ENCODE peak calls at places on chromosomes 4 and X, in seven cellular contexts. One of them, this sample, is unnamed.

GRCh38 chr4:158169931-158170690 is 2.7 kb downstream of the GASK1B start:
- DNase-seq in suprapubic skin: no peak
- DNase-seq in upper lobe of left lung: no peak
- DNase-seq in esophagus squamous epithelium: no peak
- DNase-seq in Peyer's patch: no peak
- DNase-seq in tibial nerve: no peak
- DNase-seq in IMR-90: peak; percentile 21
- DNase-seq in this sample: no peak

GRCh38 chrX:134836497-134836968 is 154.3 kb upstream of the SMIM10 start:
- DNase-seq in suprapubic skin: no peak
- DNase-seq in upper lobe of left lung: no peak
- DNase-seq in esophagus squamous epithelium: no peak
- DNase-seq in Peyer's patch: no peak
- DNase-seq in tibial nerve: no peak
- DNase-seq in IMR-90: peak; percentile 45
- DNase-seq in this sample: no peak

GRCh38 chr4:106056914-106057313 is 161.6 kb downstream of the NPNT start:
- DNase-seq in suprapubic skin: no peak
- DNase-seq in upper lobe of left lung: no peak
- DNase-seq in esophagus squamous epithelium: no peak
- DNase-seq in Peyer's patch: no peak
- DNase-seq in tibial nerve: no peak
- DNase-seq in IMR-90: no peak
- DNase-seq in this sample: no peak

GRCh38 chr4:8727131-8727530 is 134.6 kb downstream of the CPZ start:
- DNase-seq in suprapubic skin: peak; percentile 37
- DNase-seq in upper lobe of left lung: peak; percentile 14
- DNase-seq in esophagus squamous epithelium: no peak
- DNase-seq in Peyer's patch: peak; percentile 26
- DNase-seq in tibial nerve: no peak
- DNase-seq in IMR-90: no peak
- DNase-seq in this sample: peak; percentile 8

GRCh38 chr4:1048781-1049590 is 37.6 kb downstream of the FGFRL1 start:
- DNase-seq in suprapubic skin: peak; percentile 45
- DNase-seq in upper lobe of left lung: no peak
- DNase-seq in esophagus squamous epithelium: no peak
- DNase-seq in Peyer's patch: peak; percentile 46
- DNase-seq in tibial nerve: no peak
- DNase-seq in IMR-90: no peak
- DNase-seq in this sample: peak; percentile 28

GRCh38 chr4:141020801-141021261 is 112.4 kb downstream of the RNF150 start:
- DNase-seq in suprapubic skin: no peak
- DNase-seq in upper lobe of left lung: no peak
- DNase-seq in esophagus squamous epithelium: no peak
- DNase-seq in Peyer's patch: no peak
- DNase-seq in tibial nerve: no peak
- DNase-seq in IMR-90: peak; percentile 68
- DNase-seq in this sample: no peak

GRCh38 chrX:53440631-53441517 is 6.7 kb upstream of the HSD17B10 start:
- DNase-seq in suprapubic skin: peak; percentile 92
- DNase-seq in upper lobe of left lung: peak; percentile 83
- DNase-seq in esophagus squamous epithelium: peak; percentile 6
- DNase-seq in Peyer's patch: peak; percentile 84
- DNase-seq in tibial nerve: peak; percentile 59
- DNase-seq in IMR-90: peak; percentile 34
- DNase-seq in this sample: peak; percentile 70

GRCh38 chrX:9928083-9928482 is 39.1 kb upstream of the CLDN34 start:
- DNase-seq in suprapubic skin: no peak
- DNase-seq in upper lobe of left lung: no peak
- DNase-seq in esophagus squamous epithelium: no peak
- DNase-seq in Peyer's patch: no peak
- DNase-seq in tibial nerve: no peak
- DNase-seq in IMR-90: peak; percentile 13
- DNase-seq in this sample: no peak

GRCh38 chrX:15405846-15406245 is 21.6 kb upstream of the VEGFD start:
- DNase-seq in suprapubic skin: no peak
- DNase-seq in upper lobe of left lung: no peak
- DNase-seq in esophagus squamous epithelium: no peak
- DNase-seq in Peyer's patch: no peak
- DNase-seq in tibial nerve: no peak
- DNase-seq in IMR-90: no peak
- DNase-seq in this sample: no peak

GRCh38 chrX:20519826-20520225 is 253.1 kb upstream of the RPS6KA3 start:
- DNase-seq in suprapubic skin: no peak
- DNase-seq in upper lobe of left lung: no peak
- DNase-seq in esophagus squamous epithelium: no peak
- DNase-seq in Peyer's patch: no peak
- DNase-seq in tibial nerve: no peak
- DNase-seq in IMR-90: no peak
- DNase-seq in this sample: no peak

GRCh38 chrX:1261285-1261684 is 7.3 kb upstream of the CSF2RA start:
- DNase-seq in suprapubic skin: no peak
- DNase-seq in upper lobe of left lung: no peak
- DNase-seq in esophagus squamous epithelium: no peak
- DNase-seq in Peyer's patch: no peak
- DNase-seq in tibial nerve: no peak
- DNase-seq in IMR-90: no peak
- DNase-seq in this sample: no peak

GRCh38 chrX:123959281-123960063 is 2.0 kb upstream of the STAG2 start:
- DNase-seq in suprapubic skin: peak; percentile 78
- DNase-seq in upper lobe of left lung: peak; percentile 38
- DNase-seq in esophagus squamous epithelium: no peak
- DNase-seq in Peyer's patch: peak; percentile 63
- DNase-seq in tibial nerve: peak; percentile 29
- DNase-seq in IMR-90: no peak
- DNase-seq in this sample: peak; percentile 69

GRCh38 chr4:127601029-127601428 is 31.7 kb upstream of the INTU start:
- DNase-seq in suprapubic skin: no peak
- DNase-seq in upper lobe of left lung: no peak
- DNase-seq in esophagus squamous epithelium: no peak
- DNase-seq in Peyer's patch: no peak
- DNase-seq in tibial nerve: no peak
- DNase-seq in IMR-90: peak; percentile 43
- DNase-seq in this sample: no peak

GRCh38 chr4:7074423-7074822 is 6.6 kb upstream of the GRPEL1 start:
- DNase-seq in suprapubic skin: no peak
- DNase-seq in upper lobe of left lung: no peak
- DNase-seq in esophagus squamous epithelium: no peak
- DNase-seq in Peyer's patch: no peak
- DNase-seq in tibial nerve: no peak
- DNase-seq in IMR-90: no peak
- DNase-seq in this sample: no peak

GRCh38 chr4:41882622-41883347 is 52.4 kb upstream of the TMEM33 start:
- DNase-seq in suprapubic skin: no peak
- DNase-seq in upper lobe of left lung: peak; percentile 36
- DNase-seq in esophagus squamous epithelium: no peak
- DNase-seq in Peyer's patch: peak; percentile 62
- DNase-seq in tibial nerve: no peak
- DNase-seq in IMR-90: peak; percentile 23
- DNase-seq in this sample: no peak

GRCh38 chr4:2535386-2536192 is 858 bp upstream of the FAM193A start:
- DNase-seq in suprapubic skin: peak; percentile 88
- DNase-seq in upper lobe of left lung: peak; percentile 55
- DNase-seq in esophagus squamous epithelium: no peak
- DNase-seq in Peyer's patch: peak; percentile 69
- DNase-seq in tibial nerve: no peak
- DNase-seq in IMR-90: peak; percentile 5
- DNase-seq in this sample: peak; percentile 49
- TF ChIP-seq CTCF in suprapubic skin: peak; percentile 13
- TF ChIP-seq CTCF in upper lobe of left lung: no peak
- TF ChIP-seq CTCF in esophagus squamous epithelium: peak; percentile 20
- TF ChIP-seq CTCF in Peyer's patch: peak; percentile 16
- TF ChIP-seq CTCF in tibial nerve: no peak
- TF ChIP-seq CTCF in IMR-90: no peak
- TF ChIP-seq CTCF in this sample: no peak

DNA sequence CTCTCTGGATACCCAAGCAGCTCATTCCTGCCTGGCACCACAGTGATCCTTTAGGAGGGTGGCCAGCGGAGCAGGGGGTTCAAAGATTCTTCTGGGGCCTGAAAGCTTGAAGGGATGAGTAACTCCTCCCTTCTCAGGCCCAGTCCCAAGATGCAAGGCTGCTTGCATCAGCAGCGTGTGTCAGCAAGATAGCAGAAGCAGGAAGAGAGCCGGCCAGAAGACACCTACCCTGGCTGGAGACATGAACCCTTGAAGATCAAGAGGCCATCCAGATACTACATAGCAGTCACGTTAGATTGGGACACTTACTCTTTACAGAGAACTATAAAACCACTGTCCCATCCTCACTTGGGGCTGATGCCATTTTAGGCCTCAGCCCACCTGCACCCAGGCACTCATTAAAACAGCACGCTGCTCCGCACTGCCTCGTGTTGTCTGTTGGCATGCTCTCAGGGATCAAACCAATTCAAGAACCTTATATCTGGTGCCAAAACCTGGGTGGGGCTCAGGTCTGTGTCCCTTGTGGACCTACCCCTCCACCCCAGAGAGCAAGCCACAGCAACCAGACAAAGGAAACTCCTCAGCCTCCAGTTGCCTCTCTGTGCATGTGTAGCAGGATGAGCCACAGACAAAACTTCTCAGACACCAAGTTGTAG is 6.5 kb downstream of the UGT2B17 start:
- DNase-seq in suprapubic skin: no peak
- DNase-seq in upper lobe of left lung: no peak
- DNase-seq in esophagus squamous epithelium: no peak
- DNase-seq in Peyer's patch: peak; percentile 61
- DNase-seq in tibial nerve: no peak
- DNase-seq in IMR-90: no peak
- DNase-seq in this sample: no peak
- H3K4me1 ChIP-seq in suprapubic skin: no peaks in the 10 kb centered on the region
- H3K4me1 ChIP-seq in upper lobe of left lung: no peaks in the 10 kb centered on the region
- H3K4me1 ChIP-seq in esophagus squamous epithelium: no peaks in the 10 kb centered on the region
- H3K4me1 ChIP-seq in Peyer's patch: no peaks in the 10 kb centered on the region
- H3K4me1 ChIP-seq in tibial nerve: no peaks in the 10 kb centered on the region
- H3K4me1 ChIP-seq in IMR-90: no peaks in the 10 kb centered on the region
- H3K4me1 ChIP-seq in this sample: no peaks in the 10 kb centered on the region

GRCh38 chrX:18674788-18675735 is 3.2 kb upstream of the RS1 start:
- DNase-seq in suprapubic skin: peak; percentile 80
- DNase-seq in upper lobe of left lung: peak; percentile 65
- DNase-seq in esophagus squamous epithelium: peak; percentile 14
- DNase-seq in Peyer's patch: peak; percentile 87
- DNase-seq in tibial nerve: peak; percentile 52
- DNase-seq in IMR-90: peak; percentile 54
- DNase-seq in this sample: peak; percentile 81
- TF ChIP-seq POLR2A in suprapubic skin: no peak
- TF ChIP-seq POLR2A in upper lobe of left lung: no peak
- TF ChIP-seq POLR2A in esophagus squamous epithelium: no peak
- TF ChIP-seq POLR2A in Peyer's patch: peak; percentile 14
- TF ChIP-seq POLR2A in tibial nerve: peak; percentile 35
- TF ChIP-seq POLR2A in IMR-90: no peak
- TF ChIP-seq POLR2A in this sample: peak; percentile 25

GRCh38 chr4:98506462-98507132 is 151.8 kb downstream of the TSPAN5 start:
- DNase-seq in suprapubic skin: no peak
- DNase-seq in upper lobe of left lung: no peak
- DNase-seq in esophagus squamous epithelium: no peak
- DNase-seq in Peyer's patch: no peak
- DNase-seq in tibial nerve: no peak
- DNase-seq in IMR-90: no peak
- DNase-seq in this sample: no peak
- TF ChIP-seq CTCF in suprapubic skin: no peak
- TF ChIP-seq CTCF in upper lobe of left lung: no peak
- TF ChIP-seq CTCF in esophagus squamous epithelium: no peak
- TF ChIP-seq CTCF in Peyer's patch: no peak
- TF ChIP-seq CTCF in tibial nerve: no peak
- TF ChIP-seq CTCF in IMR-90: no peak
- TF ChIP-seq CTCF in this sample: no peak